ENCODE peak calls at places on chromosomes 12 and 14, in ten cellular contexts. U, P, S, L, I, Y, R, X, H and F are unnamed samples.

GRCh38 chr14:95496111-95496681 is 20.3 kb downstream of the SYNE3 start:
- DNase-seq in I (no peak), Y (peak; percentile 82), L (no peak), H (no peak), R (peak; percentile 22), S (no peak), U (no peak), P (no peak), X (no peak), F (peak; percentile 22)

GRCh38 chr12:6951551-6952120 is 480 bp downstream of the PTPN6 start:
- DNase-seq in S (no peak), X (no peak), P (peak; percentile 53), Y (no peak), U (no peak), R (no peak), L (no peak), H (no peak), I (no peak), F (no peak)

GRCh38 chr12:100743060-100743459 is 51.5 kb upstream of the ANO4 start:
- DNase-seq in S (no peak), P (no peak), R (no peak), Y (no peak), U (no peak), L (no peak), H (no peak), I (no peak), X (no peak), F (no peak)

GRCh38 chr12:21478756-21479455 is 22.5 kb downstream of the RECQL start:
- DNase-seq in H (no peak), X (no peak), I (no peak), S (no peak), L (no peak), Y (no peak), U (no peak), P (no peak), R (no peak), F (peak; percentile 87)

GRCh38 chr14:28406181-28406580 is 360.4 kb upstream of the FOXG1 start:
- DNase-seq in L (no peak), P (no peak), U (no peak), I (no peak), S (no peak), Y (peak; percentile 20), H (no peak), X (no peak), R (no peak), F (no peak)

GRCh38 chr12:32134144-32134888 is 27.7 kb downstream of the BICD1 start:
- DNase-seq in S (peak; percentile 14), U (peak; percentile 4), P (no peak), Y (peak; percentile 72), X (peak; percentile 74), R (peak; percentile 58), I (no peak), H (no peak), L (peak; percentile 78), F (peak; percentile 4)

GRCh38 chr14:59305836-59306555 is 117.5 kb downstream of the DAAM1 start:
- DNase-seq in H (no peak), Y (peak; percentile 82), U (no peak), R (no peak), S (no peak), L (no peak), X (no peak), P (no peak), I (no peak), F (no peak)

GRCh38 chr12:100986595-100987547 is 192.3 kb downstream of the ANO4 start:
- DNase-seq in I (no peak), L (no peak), Y (peak; percentile 36), R (no peak), X (no peak), P (no peak), S (no peak), H (no peak), U (no peak), F (no peak)

GRCh38 chr12:57766464-57767311 is at the start of gene CYP27B1:
- DNase-seq in P (no peak), L (no peak), I (no peak), Y (peak; percentile 16), U (peak; percentile 26), R (peak; percentile 29), H (no peak), X (no peak), S (no peak), F (peak; percentile 19)

GRCh38 chr12:8913702-8914032 is 642 bp upstream of the PHC1 start:
- DNase-seq in L (no peak), P (no peak), H (no peak), I (no peak), X (no peak), S (no peak), Y (no peak), R (no peak), U (no peak), F (no peak)

GRCh38 chr12:34333337-34333736 is 311.0 kb downstream of the ALG10 start:
- DNase-seq in S (no peak), I (no peak), Y (no peak), L (no peak), U (no peak), R (no peak), H (no peak), X (no peak), P (no peak), F (no peak)

GRCh38 chr12:104671407-104672095 is 214.8 kb downstream of the CHST11 start:
- DNase-seq in U (peak; percentile 63), L (peak; percentile 90), Y (peak; percentile 86), P (peak; percentile 85), H (no peak), S (peak; percentile 81), I (peak; percentile 93), X (peak; percentile 98), R (peak; percentile 67), F (peak; percentile 96)

GRCh38 chr12:13536219-13536910 is 339.8 kb downstream of the EMP1 start:
- DNase-seq in U (no peak), Y (no peak), P (no peak), L (peak; percentile 3), S (no peak), H (no peak), I (no peak), X (no peak), R (no peak), F (no peak)

GRCh38 chr12:81520064-81520945 is 238.8 kb downstream of the PPFIA2 start:
- DNase-seq in R (no peak), S (no peak), X (peak; percentile 10), U (no peak), L (no peak), Y (no peak), P (no peak), I (peak; percentile 19), H (no peak), F (peak; percentile 33)

GRCh38 chr12:87848248-87848868 is 180.8 kb downstream of the C12orf50 start:
- DNase-seq in U (peak; percentile 45), I (peak; percentile 29), L (no peak), X (peak; percentile 62), S (no peak), P (no peak), Y (peak; percentile 91), H (peak; percentile 47), R (no peak), F (peak; percentile 50)

GRCh38 chr12:62032838-62033237 is 227.4 kb upstream of the USP15 start:
- DNase-seq in L (no peak), R (no peak), I (no peak), X (no peak), U (no peak), H (no peak), Y (no peak), S (no peak), P (no peak), F (no peak)

GRCh38 chr14:101731187-101732080 is 30.1 kb upstream of the PPP2R5C start:
- DNase-seq in U (peak; percentile 91), S (peak; percentile 92), R (peak; percentile 87), X (peak; percentile 79), P (no peak), H (peak; percentile 88), Y (peak; percentile 51), I (peak; percentile 98), L (peak; percentile 92), F (peak; percentile 96)

GRCh38 chr12:63276537-63277365 is 125.8 kb upstream of the AVPR1A start:
- DNase-seq in Y (peak; percentile 13), L (peak; percentile 2), U (peak; percentile 38), I (peak; percentile 42), S (no peak), R (peak; percentile 21), H (peak; percentile 23), X (no peak), P (no peak), F (peak; percentile 21)

GRCh38 chr12:70919597-70920035 is 922 bp downstream of the PTPRR start:
- DNase-seq in I (no peak), P (no peak), L (no peak), H (peak; percentile 1), U (peak; percentile 3), X (no peak), R (no peak), Y (peak; percentile 36), S (no peak), F (no peak)

GRCh38 chr14:95547626-95548327 is 12.9 kb downstream of the GLRX5 start:
- DNase-seq in R (no peak), P (no peak), H (no peak), U (no peak), Y (peak; percentile 48), X (peak; percentile 65), L (no peak), I (no peak), S (no peak), F (no peak)

GRCh38 chr14:75513911-75514672 is 8.2 kb upstream of the BATF start:
- DNase-seq in U (no peak), S (no peak), H (no peak), Y (no peak), I (no peak), X (no peak), R (no peak), L (no peak), P (no peak), F (no peak)